ENCODE peak calls at places on chromosomes 11 and 22, in five cellular contexts. F is effector CD4-positive, alpha-beta T cell; G is activated naive CD4-positive, alpha-beta T cell treated with Interleukin-2 at 50 U/mL for 16 hours; I is activated T-cell treated with anti-CD3 and anti-CD28 coated beads for 24 hours; V is Daoy. L is an unnamed sample.
A peak's percentile ranks its signal among the peaks of the same experiment; 100 is the strongest.

GRCh38 chr22:38628444-38628843 is 27.7 kb downstream of the FAM227A start:
- DNase-seq in F (no peak), G (no peak), I (no peak), V (no peak), L (no peak)

GRCh38 chr11:66330931-66331330 is 5.3 kb downstream of the RIN1 start:
- DNase-seq in F (no peak), G (no peak), I (no peak), V (no peak), L (no peak)

GRCh38 chr11:35307221-35307621 is 112.1 kb downstream of the SLC1A2 start:
- DNase-seq in F (no peak), G (no peak), I (no peak), V (no peak), L (no peak)

GRCh38 chr11:34959770-34960169 is 43.4 kb downstream of the PDHX start:
- DNase-seq in F (no peak), G (no peak), I (no peak), V (no peak), L (no peak)

GRCh38 chr11:2940166-2940929 is 11.1 kb upstream of the PHLDA2 start:
- DNase-seq in F (no peak), G (peak; percentile 43), I (no peak), V (peak; percentile 83), L (peak; percentile 81)

GRCh38 chr11:69894126-69895047 is 75.2 kb upstream of the FGF3 start:
- DNase-seq in F (no peak), G (no peak), I (no peak), V (no peak), L (no peak)

GRCh38 chr11:120337896-120338840 is 2.0 kb downstream of the ARHGEF12 start:
- DNase-seq in F (no peak), G (no peak), I (no peak), V (no peak), L (peak; percentile 57)

GRCh38 chr22:42060489-42060888 is 10.1 kb downstream of the NAGA start:
- DNase-seq in F (no peak), G (no peak), I (no peak), V (no peak), L (no peak)

GRCh38 chr11:133029096-133029495 is 503.2 kb downstream of the OPCML start:
- DNase-seq in F (no peak), G (no peak), I (no peak), V (no peak), L (peak; percentile 8)

GRCh38 chr22:22878801-22879674 is 8.6 kb upstream of the IGLL5 start:
- DNase-seq in F (no peak), G (no peak), I (no peak), V (no peak), L (no peak)

GRCh38 chr11:20066013-20066782 is 94.1 kb downstream of the DBX1 start:
- DNase-seq in F (no peak), G (no peak), I (no peak), V (no peak), L (no peak)

L was measured in EH.